ENCODE peak calls at places on chromosome 3, in four cellular contexts. D is RWPE1, E is astrocyte of the spinal cord, K is ovary. L is an unnamed sample.

GRCh38 chr3:121529308-121529707 is 16.5 kb downstream of the POLQ start:
- DNase-seq in D (peak; percentile 7), K (no peak), E (peak; percentile 20), L (no peak)

GRCh38 chr3:41202834-41203345 is 3.6 kb downstream of the CTNNB1 start:
- DNase-seq in K (no peak), D (peak; percentile 26), E (peak; percentile 73), L (no peak)

GRCh38 chr3:9248232-9249191 is 934 bp downstream of the SRGAP3 start:
- DNase-seq in E (no peak), K (no peak), D (peak; percentile 67), L (peak; percentile 22)

GRCh38 chr3:87025636-87026035 is 34.7 kb upstream of the VGLL3 start:
- DNase-seq in E (no peak), K (no peak), D (no peak), L (no peak)

GRCh38 chr3:32238027-32238815 is at the start of gene CMTM8:
- DNase-seq in E (peak; percentile 37), K (no peak), D (peak; percentile 57), L (peak; percentile 83)

GRCh38 chr3:185729335-185729715 is 95.5 kb downstream of the IGF2BP2 start:
- DNase-seq in K (no peak), E (peak; percentile 81), D (peak; percentile 65), L (no peak)

GRCh38 chr3:101638262-101638745 is 38.6 kb downstream of the ZBTB11 start:
- DNase-seq in K (no peak), E (peak; percentile 14), D (no peak), L (no peak)

GRCh38 chr3:10226293-10226692 is 22.0 kb upstream of the TATDN2 start:
- DNase-seq in E (no peak), D (no peak), K (no peak), L (no peak)

GRCh38 chr3:16090013-16090412 is 84.5 kb upstream of the GALNT15 start:
- DNase-seq in K (no peak), D (peak; percentile 79), E (peak; percentile 96), L (peak; percentile 45)

GRCh38 chr3:106829206-106829605 is 548.0 kb upstream of the CCDC54 start:
- DNase-seq in K (no peak), E (peak; percentile 56), D (no peak), L (no peak)

GRCh38 chr3:183825380-183826161 is at the start of gene MAP6D1:
- DNase-seq in E (peak; percentile 39), K (peak; percentile 54), D (peak; percentile 38), L (peak; percentile 54)

DNA sequence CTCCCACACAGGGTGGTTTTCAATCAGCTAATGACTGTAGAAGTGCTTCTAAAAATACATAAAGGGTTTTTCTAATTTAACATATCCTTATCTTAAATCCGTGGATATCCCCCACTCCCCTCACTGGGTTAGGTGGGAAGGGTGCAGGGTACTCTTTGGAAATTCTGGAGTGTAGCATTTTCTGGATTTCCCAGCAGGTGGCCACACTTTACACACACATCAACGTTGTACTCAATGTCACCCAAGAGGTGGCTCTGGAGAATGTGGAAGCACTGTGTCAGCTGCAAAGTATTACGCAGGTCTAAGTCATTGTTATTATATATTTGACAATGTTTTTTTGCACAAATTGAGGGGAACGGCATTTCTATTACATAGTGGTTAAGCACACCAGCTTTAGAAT is 168.8 kb downstream of the CHDH start:
- DNase-seq in E (no peak), K (no peak), D (no peak), L (peak; percentile 28)
- TF ChIP-seq CTCF in E (no peak), K (no peak), D (no peak), L (peak; percentile 38)

DNA sequence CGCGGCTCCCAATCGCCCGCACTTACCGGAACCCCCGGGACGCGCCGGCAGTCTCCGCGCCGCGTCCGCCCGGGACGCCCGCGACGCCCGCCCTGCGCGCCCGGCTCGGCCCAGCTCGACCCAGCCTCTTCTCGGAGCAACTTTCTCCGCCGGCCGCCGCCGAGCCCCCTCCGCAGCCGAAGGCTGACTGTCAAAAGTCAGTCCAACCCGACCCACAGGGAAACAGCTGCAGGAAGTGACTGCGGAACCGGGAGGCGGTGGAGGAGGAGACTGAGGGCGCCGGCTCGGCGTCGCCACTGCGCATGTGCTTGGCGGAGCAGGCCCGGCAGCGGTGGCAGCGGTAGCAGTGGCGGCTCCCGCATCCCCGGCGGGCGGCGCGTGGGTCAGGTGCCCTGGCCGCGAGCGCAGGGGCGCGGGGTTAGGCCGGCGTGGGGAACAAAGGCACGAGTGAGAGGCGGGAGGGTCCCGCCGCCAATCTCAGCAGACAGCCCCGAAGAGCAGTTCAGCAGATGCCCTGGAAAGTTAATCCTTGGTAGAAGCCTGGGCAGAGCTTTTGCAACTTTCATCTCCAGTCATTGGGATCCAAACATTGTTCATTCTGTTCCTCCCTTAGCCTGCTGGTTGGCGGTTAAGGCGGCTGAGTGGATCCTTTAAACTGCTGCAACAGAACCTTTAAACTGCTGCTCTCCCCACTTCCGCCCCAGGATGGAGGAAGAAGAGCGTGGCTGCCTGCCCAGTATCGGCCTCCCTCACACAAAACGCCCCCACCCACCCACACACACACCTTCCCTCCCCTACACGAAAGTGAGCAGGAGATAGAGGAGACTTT is at the start of gene ZMAT3:
- DNase-seq in K (peak; percentile 88), D (peak; percentile 78), E (peak; percentile 79), L (peak; percentile 87)
- TF ChIP-seq CTCF in K (no peak), D (no peak), E (no peak), L (no peak)

GRCh38 chr3:66038726-66039589 is at the start of gene MAGI1:
- DNase-seq in E (peak; percentile 96), D (peak; percentile 93), K (peak; percentile 92), L (peak; percentile 93)
- TF ChIP-seq CTCF in E (no peak), D (no peak), K (no peak), L (no peak)

DNA sequence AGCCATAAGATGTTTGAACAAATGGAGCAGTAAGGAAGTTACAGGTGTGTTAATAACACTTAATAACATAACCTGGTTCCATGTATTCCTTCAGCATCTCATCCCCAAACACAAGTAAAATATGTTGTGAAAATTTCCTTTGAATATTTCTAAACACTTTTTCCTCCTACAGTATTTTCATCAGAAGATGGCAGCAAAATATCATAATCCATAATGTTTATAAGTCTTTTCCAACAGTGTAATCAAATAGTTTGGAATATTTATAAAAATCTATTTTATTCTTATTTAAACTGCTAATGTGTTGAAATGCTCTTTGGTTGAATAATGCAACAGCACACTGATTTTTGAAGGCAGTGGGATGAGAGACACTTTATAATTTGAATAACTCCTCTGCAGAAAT is 1020.5 kb downstream of the OTOL1 start:
- DNase-seq in D (no peak), E (no peak), K (no peak), L (no peak)
- TF ChIP-seq CTCF in D (no peak), E (no peak), K (no peak), L (no peak)

GRCh38 chr3:122777077-122777476 is 16.6 kb downstream of the HSPBAP1 start:
- DNase-seq in K (no peak), D (no peak), E (no peak), L (no peak)

GRCh38 chr3:122773856-122774535 is 19.6 kb downstream of the HSPBAP1 start:
- DNase-seq in E (no peak), D (no peak), K (no peak), L (no peak)

GRCh38 chr3:122772827-122773226 is 20.8 kb downstream of the HSPBAP1 start:
- DNase-seq in D (no peak), K (no peak), E (no peak), L (no peak)

GRCh38 chr3:122776675-122777074 is 17.0 kb downstream of the HSPBAP1 start:
- DNase-seq in E (no peak), K (no peak), D (no peak), L (no peak)

DNA sequence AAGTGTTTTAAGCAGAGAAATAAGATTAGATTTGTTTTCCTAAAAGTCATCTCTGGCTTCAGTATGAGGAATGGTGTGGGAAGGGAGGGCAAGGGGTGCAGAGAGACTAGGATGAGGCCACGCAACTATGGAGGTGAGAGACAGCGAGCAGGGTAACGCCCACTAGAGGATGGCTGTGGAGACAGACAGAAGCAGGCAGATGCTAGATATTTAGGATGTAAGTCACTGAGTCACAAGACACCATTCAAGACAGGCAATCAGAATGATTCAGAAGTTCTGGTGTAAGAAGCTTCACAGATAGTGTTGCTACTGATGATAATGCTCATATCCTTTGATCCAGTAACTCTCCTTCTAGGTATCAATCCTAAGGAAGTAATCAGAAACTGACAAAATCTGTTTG is 19.1 kb downstream of the HSPBAP1 start:
- DNase-seq in D (no peak), E (no peak), K (no peak), L (no peak)
- TF ChIP-seq CTCF in D (no peak), E (no peak), K (no peak), L (no peak)

L was measured in body of pancreas.